ENCODE peak calls at places on chromosomes 6 and 20, in eight cellular contexts. P, K, G, C, N, T, L and Q are unnamed samples.

GRCh38 chr6:164109770-164110140 is 695.2 kb downstream of the QKI start:
- DNase-seq in C (no peak), K (no peak), T (peak; percentile 69), P (peak; percentile 6), G (peak; percentile 38), N (peak; percentile 51), L (peak; percentile 61), Q (peak; percentile 30)

GRCh38 chr6:86529635-86530034 is 407.7 kb upstream of the HTR1E start:
- DNase-seq in P (no peak), C (no peak), N (no peak), K (no peak), G (no peak), L (no peak), T (no peak), Q (no peak)

GRCh38 chr20:50292324-50293243 is 102.0 kb downstream of the CEBPB start:
- DNase-seq in P (peak; percentile 97), K (peak; percentile 51), T (peak; percentile 98), G (peak; percentile 96), C (peak; percentile 98), L (no peak), N (peak; percentile 98), Q (peak; percentile 97)

GRCh38 chr6:144278659-144279314 is 6.3 kb upstream of the UTRN start:
- DNase-seq in C (no peak), G (no peak), T (no peak), L (no peak), N (no peak), P (no peak), K (peak; percentile 35), Q (no peak)

GRCh38 chr6:15519681-15520080 is 143.1 kb downstream of the DTNBP1 start:
- DNase-seq in G (no peak), C (no peak), T (no peak), K (no peak), P (no peak), L (no peak), N (no peak), Q (no peak)

GRCh38 chr6:49300443-49300842 is 162.6 kb downstream of the MMUT start:
- DNase-seq in G (no peak), K (no peak), L (no peak), T (no peak), P (no peak), C (no peak), N (no peak), Q (no peak)

GRCh38 chr6:25175216-25175615 is 104.0 kb upstream of the CARMIL1 start:
- DNase-seq in N (peak; percentile 76), P (no peak), K (peak; percentile 77), L (no peak), T (no peak), G (no peak), C (no peak), Q (peak; percentile 52)

GRCh38 chr6:30821862-30822784 is 62.2 kb upstream of the DDR1 start:
- DNase-seq in K (peak; percentile 64), N (peak; percentile 74), G (peak; percentile 58), C (no peak), L (no peak), P (peak; percentile 51), T (no peak), Q (peak; percentile 64)

GRCh38 chr20:12047838-12048432 is 130.2 kb downstream of the BTBD3 start:
- DNase-seq in L (no peak), T (no peak), N (peak; percentile 33), P (peak; percentile 18), G (no peak), K (peak; percentile 60), C (no peak), Q (peak; percentile 70)

GRCh38 chr20:13263451-13263850 is 42.4 kb downstream of the ISM1 start:
- DNase-seq in L (no peak), T (no peak), G (no peak), P (no peak), N (no peak), K (no peak), C (peak; percentile 28), Q (no peak)

GRCh38 chr6:41523957-41524633 is 22.1 kb upstream of the FOXP4 start:
- DNase-seq in K (no peak), L (no peak), N (no peak), T (no peak), C (no peak), P (no peak), G (no peak), Q (no peak)

GRCh38 chr6:125932451-125932795 is 24.1 kb upstream of the HINT3 start:
- DNase-seq in N (no peak), L (no peak), P (no peak), C (no peak), K (no peak), T (no peak), G (no peak), Q (no peak)

GRCh38 chr20:51711426-51711825 is 56.8 kb downstream of the ATP9A start:
- DNase-seq in P (no peak), C (no peak), N (no peak), L (no peak), G (no peak), K (no peak), T (no peak), Q (no peak)

GRCh38 chr6:37517411-37517812 is 17.7 kb upstream of the CCDC167 start:
- DNase-seq in G (no peak), P (peak; percentile 66), N (no peak), C (no peak), T (no peak), K (no peak), L (no peak), Q (no peak)

GRCh38 chr6:52664185-52664990 is 6.5 kb upstream of the TMEM14A start:
- DNase-seq in G (peak; percentile 84), T (peak; percentile 92), C (peak; percentile 97), K (peak; percentile 88), N (peak; percentile 97), L (peak; percentile 93), P (peak; percentile 96), Q (peak; percentile 97)

GRCh38 chr6:106796754-106797153 is 167.4 kb downstream of the QRSL1 start:
- DNase-seq in K (no peak), T (no peak), G (no peak), P (no peak), C (no peak), L (no peak), N (no peak), Q (no peak)

GRCh38 chr6:40803897-40804702 is 216.9 kb upstream of the LRFN2 start:
- DNase-seq in L (no peak), P (peak; percentile 8), C (peak; percentile 25), N (no peak), K (no peak), T (no peak), G (no peak), Q (no peak)

GRCh38 chr20:23636182-23636907 is 1.4 kb downstream of the CST3 start:
- DNase-seq in C (no peak), K (no peak), G (no peak), T (no peak), L (no peak), P (no peak), N (no peak), Q (no peak)

GRCh38 chr20:23636908-23637281 is 860 bp downstream of the CST3 start:
- DNase-seq in C (no peak), N (no peak), L (no peak), P (no peak), T (no peak), G (no peak), K (no peak), Q (no peak)

GRCh38 chr20:23632711-23633573 is 4.8 kb downstream of the CST3 start:
- DNase-seq in G (no peak), K (no peak), C (no peak), N (no peak), L (no peak), T (no peak), P (no peak), Q (no peak)

GRCh38 chr20:23634044-23634801 is 3.5 kb downstream of the CST3 start:
- DNase-seq in N (no peak), C (no peak), K (no peak), G (no peak), T (no peak), L (no peak), P (no peak), Q (no peak)

GRCh38 chr20:23634985-23635767 is 2.6 kb downstream of the CST3 start:
- DNase-seq in T (peak; percentile 81), G (peak; percentile 72), P (peak; percentile 29), L (no peak), K (no peak), N (no peak), C (no peak), Q (no peak)
- H3K4me3 ChIP-seq in T (no peak overlapping the region), G (no peak overlapping the region), P (no peak overlapping the region), L (no peak overlapping the region), K (no peak overlapping the region), N (no peak overlapping the region), C (no peak overlapping the region), Q (no peak overlapping the region)

GRCh38 chr6:74409447-74409846 is 713.4 kb downstream of the CD109 start:
- DNase-seq in L (no peak), P (peak; percentile 81), K (peak; percentile 49), C (no peak), G (peak; percentile 13), N (peak; percentile 79), T (no peak), Q (peak; percentile 89)
- TF ChIP-seq CTCF in L (no peak), P (peak; percentile 77), K (peak; percentile 29), C (no peak), G (peak; percentile 56), N (peak; percentile 44), T (no peak), Q (peak; percentile 68)

DNA sequence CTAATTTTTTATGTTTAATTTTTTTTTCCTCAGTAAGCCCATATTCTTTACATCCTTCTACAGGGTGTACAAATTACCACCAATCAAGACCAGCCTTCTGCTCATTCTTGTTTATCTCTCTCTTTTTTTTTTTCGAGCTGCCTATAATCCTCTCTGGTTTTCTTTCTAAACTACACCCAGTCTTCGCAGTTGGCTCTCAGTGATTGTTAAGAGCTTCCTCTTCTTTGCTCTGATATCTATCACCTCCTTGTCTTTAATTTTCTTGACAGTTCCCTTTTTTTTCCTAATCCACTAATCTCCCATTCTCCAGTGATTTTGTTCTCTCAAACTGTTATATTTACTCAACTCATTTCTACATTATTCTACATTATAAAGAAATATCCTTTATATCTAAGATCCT is 38.5 kb upstream of the PTPRK start:
- DNase-seq in L (no peak), C (no peak), G (no peak), K (no peak), T (no peak), P (no peak), N (no peak), Q (no peak)
- H3K4me3 ChIP-seq in L (no peak overlapping the region), C (no peak overlapping the region), G (no peak overlapping the region), K (no peak overlapping the region), T (no peak overlapping the region), P (no peak overlapping the region), N (no peak overlapping the region), Q (no peak overlapping the region)

GRCh38 chr20:17287503-17287902 is 60.7 kb downstream of the PCSK2 start:
- DNase-seq in G (no peak), L (peak; percentile 66), N (no peak), T (no peak), P (no peak), C (no peak), K (no peak), Q (no peak)

DNA sequence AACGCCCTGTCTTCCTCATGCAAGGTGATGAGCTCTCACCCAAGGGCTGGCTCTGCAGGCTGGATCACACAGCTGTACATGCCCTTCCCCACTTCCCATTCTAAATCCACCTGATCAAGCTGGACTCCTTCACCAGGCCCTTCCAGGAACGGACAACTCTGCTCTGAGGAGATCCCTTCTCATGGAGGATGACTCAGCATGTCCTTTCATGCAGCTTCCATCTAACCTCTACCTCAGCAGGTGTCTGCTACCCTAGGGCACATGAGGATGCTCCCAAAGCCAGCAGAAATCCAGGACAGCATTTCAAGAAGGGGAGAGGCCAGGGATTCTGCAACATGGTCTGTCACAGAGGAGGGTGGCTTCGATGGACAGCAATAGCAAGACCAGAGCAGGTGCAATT is 61.2 kb downstream of the PCSK2 start:
- DNase-seq in G (no peak), K (no peak), L (no peak), T (no peak), P (no peak), C (no peak), N (no peak), Q (no peak)
- TF ChIP-seq CTCF in G (no peak), K (no peak), L (no peak), T (no peak), P (no peak), C (no peak), N (no peak), Q (no peak)